ENCODE peak calls at places on chromosomes 5 and 9, in four cellular contexts. One of them, this sample, is unnamed.

GRCh38 chr5:173315495-173316352 is 12.5 kb downstream of the STC2 start:
- DNase-seq in Peyer's patch: no peak
- DNase-seq in CD4-positive, CD25-positive, alpha-beta regulatory T cell: no peak
- DNase-seq in right lobe of liver: no peak
- DNase-seq in this sample: no peak

GRCh38 chr5:176541338-176542134 is 4.3 kb upstream of the RNF44 start:
- DNase-seq in Peyer's patch: peak; percentile 95
- DNase-seq in CD4-positive, CD25-positive, alpha-beta regulatory T cell: peak; percentile 71
- DNase-seq in right lobe of liver: peak; percentile 69
- DNase-seq in this sample: peak; percentile 55

GRCh38 chr9:89448381-89448780 is 49.5 kb downstream of the SEMA4D start:
- DNase-seq in Peyer's patch: no peak
- DNase-seq in CD4-positive, CD25-positive, alpha-beta regulatory T cell: no peak
- DNase-seq in right lobe of liver: no peak
- DNase-seq in this sample: no peak

GRCh38 chr5:60722416-60722815 is 22.4 kb upstream of the DEPDC1B start:
- DNase-seq in right lobe of liver: no peak
- DNase-seq in CD4-positive, CD25-positive, alpha-beta regulatory T cell: no peak
- DNase-seq in Peyer's patch: no peak
- DNase-seq in this sample: no peak

GRCh38 chr5:156096259-156096658 is 230.7 kb upstream of the SGCD start:
- DNase-seq in right lobe of liver: no peak
- DNase-seq in Peyer's patch: no peak
- DNase-seq in CD4-positive, CD25-positive, alpha-beta regulatory T cell: no peak
- DNase-seq in this sample: no peak

GRCh38 chr5:174935854-174936474 is 211.6 kb downstream of the MSX2 start:
- DNase-seq in Peyer's patch: peak; percentile 65
- DNase-seq in right lobe of liver: peak; percentile 49
- DNase-seq in CD4-positive, CD25-positive, alpha-beta regulatory T cell: peak; percentile 11
- DNase-seq in this sample: no peak

GRCh38 chr5:72063219-72063819 is 44.0 kb upstream of the MAP1B start:
- DNase-seq in CD4-positive, CD25-positive, alpha-beta regulatory T cell: no peak
- DNase-seq in right lobe of liver: no peak
- DNase-seq in Peyer's patch: no peak
- DNase-seq in this sample: no peak

GRCh38 chr9:136646827-136647711 is 15.6 kb upstream of the EGFL7 start:
- DNase-seq in CD4-positive, CD25-positive, alpha-beta regulatory T cell: no peak
- DNase-seq in right lobe of liver: peak; percentile 30
- DNase-seq in Peyer's patch: no peak
- DNase-seq in this sample: no peak

GRCh38 chr5:175003531-175003930 is 279.1 kb downstream of the MSX2 start:
- DNase-seq in CD4-positive, CD25-positive, alpha-beta regulatory T cell: no peak
- DNase-seq in right lobe of liver: no peak
- DNase-seq in Peyer's patch: no peak
- DNase-seq in this sample: no peak

GRCh38 chr5:75723378-75723777 is 6.1 kb upstream of the POC5 start:
- DNase-seq in Peyer's patch: no peak
- DNase-seq in right lobe of liver: no peak
- DNase-seq in CD4-positive, CD25-positive, alpha-beta regulatory T cell: no peak
- DNase-seq in this sample: no peak

GRCh38 chr9:93427655-93428379 is 23.7 kb upstream of the FAM120A start:
- DNase-seq in Peyer's patch: peak; percentile 50
- DNase-seq in CD4-positive, CD25-positive, alpha-beta regulatory T cell: no peak
- DNase-seq in right lobe of liver: no peak
- DNase-seq in this sample: no peak

GRCh38 chr9:80885894-80886293 is 803.5 kb downstream of the TLE1 start:
- DNase-seq in right lobe of liver: no peak
- DNase-seq in Peyer's patch: no peak
- DNase-seq in CD4-positive, CD25-positive, alpha-beta regulatory T cell: no peak
- DNase-seq in this sample: no peak

GRCh38 chr5:15499528-15500325 is at the start of gene FBXL7:
- DNase-seq in Peyer's patch: peak; percentile 62
- DNase-seq in right lobe of liver: peak; percentile 68
- DNase-seq in CD4-positive, CD25-positive, alpha-beta regulatory T cell: no peak
- DNase-seq in this sample: peak; percentile 3

GRCh38 chr9:134689320-134690181 is 47.9 kb downstream of the COL5A1 start:
- DNase-seq in CD4-positive, CD25-positive, alpha-beta regulatory T cell: no peak
- DNase-seq in Peyer's patch: peak; percentile 70
- DNase-seq in right lobe of liver: peak; percentile 62
- DNase-seq in this sample: peak; percentile 24

GRCh38 chr5:175202461-175203065 is 241.4 kb downstream of the DRD1 start:
- DNase-seq in Peyer's patch: no peak
- DNase-seq in CD4-positive, CD25-positive, alpha-beta regulatory T cell: no peak
- DNase-seq in right lobe of liver: no peak
- DNase-seq in this sample: no peak

GRCh38 chr5:34655354-34655991 is 655 bp upstream of the RAI14 start:
- DNase-seq in CD4-positive, CD25-positive, alpha-beta regulatory T cell: peak; percentile 0
- DNase-seq in right lobe of liver: peak; percentile 42
- DNase-seq in Peyer's patch: peak; percentile 64
- DNase-seq in this sample: peak; percentile 23

GRCh38 chr5:7849531-7850240 is 1.2 kb downstream of the CFAP90 start:
- DNase-seq in Peyer's patch: no peak
- DNase-seq in right lobe of liver: no peak
- DNase-seq in CD4-positive, CD25-positive, alpha-beta regulatory T cell: no peak
- DNase-seq in this sample: no peak

GRCh38 chr5:10291736-10292135 is 16.0 kb downstream of the CMBL start:
- DNase-seq in right lobe of liver: no peak
- DNase-seq in Peyer's patch: no peak
- DNase-seq in CD4-positive, CD25-positive, alpha-beta regulatory T cell: no peak
- DNase-seq in this sample: no peak

GRCh38 chr9:4084440-4084818 is 215.4 kb downstream of the GLIS3 start:
- DNase-seq in Peyer's patch: no peak
- DNase-seq in CD4-positive, CD25-positive, alpha-beta regulatory T cell: no peak
- DNase-seq in right lobe of liver: no peak
- DNase-seq in this sample: no peak

GRCh38 chr5:64144429-64145215 is 21.0 kb upstream of the RNF180 start:
- DNase-seq in Peyer's patch: no peak
- DNase-seq in CD4-positive, CD25-positive, alpha-beta regulatory T cell: no peak
- DNase-seq in right lobe of liver: no peak
- DNase-seq in this sample: no peak

GRCh38 chr5:108858959-108859358 is 111.3 kb downstream of the FER start:
- DNase-seq in CD4-positive, CD25-positive, alpha-beta regulatory T cell: no peak
- DNase-seq in right lobe of liver: no peak
- DNase-seq in Peyer's patch: no peak
- DNase-seq in this sample: peak; percentile 60

GRCh38 chr5:159631001-159631400 is 285.3 kb upstream of the ADRA1B start:
- DNase-seq in right lobe of liver: no peak
- DNase-seq in Peyer's patch: no peak
- DNase-seq in CD4-positive, CD25-positive, alpha-beta regulatory T cell: no peak
- DNase-seq in this sample: no peak

GRCh38 chr5:96968614-96969013 is 32.7 kb downstream of the LNPEP start:
- DNase-seq in CD4-positive, CD25-positive, alpha-beta regulatory T cell: no peak
- DNase-seq in Peyer's patch: no peak
- DNase-seq in right lobe of liver: no peak
- DNase-seq in this sample: no peak

GRCh38 chr5:53490747-53491146 is 10.3 kb downstream of the FST start:
- DNase-seq in CD4-positive, CD25-positive, alpha-beta regulatory T cell: no peak
- DNase-seq in right lobe of liver: no peak
- DNase-seq in Peyer's patch: no peak
- DNase-seq in this sample: no peak

GRCh38 chr5:172123269-172123692 is 64.7 kb downstream of the STK10 start:
- DNase-seq in right lobe of liver: peak; percentile 66
- DNase-seq in CD4-positive, CD25-positive, alpha-beta regulatory T cell: no peak
- DNase-seq in Peyer's patch: peak; percentile 62
- DNase-seq in this sample: no peak

GRCh38 chr5:105259581-105260217 is 1697.1 kb upstream of the NUDT12 start:
- DNase-seq in Peyer's patch: no peak
- DNase-seq in right lobe of liver: no peak
- DNase-seq in CD4-positive, CD25-positive, alpha-beta regulatory T cell: no peak
- DNase-seq in this sample: no peak

GRCh38 chr5:66209794-66210193 is 65.7 kb downstream of the SREK1 start:
- DNase-seq in CD4-positive, CD25-positive, alpha-beta regulatory T cell: no peak
- DNase-seq in Peyer's patch: no peak
- DNase-seq in right lobe of liver: no peak
- DNase-seq in this sample: no peak

GRCh38 chr9:80664327-80665210 is 1024.8 kb downstream of the TLE1 start:
- DNase-seq in right lobe of liver: no peak
- DNase-seq in CD4-positive, CD25-positive, alpha-beta regulatory T cell: no peak
- DNase-seq in Peyer's patch: no peak
- DNase-seq in this sample: no peak

GRCh38 chr5:127012933-127013332 is 17.4 kb downstream of the MARCHF3 start:
- DNase-seq in CD4-positive, CD25-positive, alpha-beta regulatory T cell: no peak
- DNase-seq in Peyer's patch: no peak
- DNase-seq in right lobe of liver: no peak
- DNase-seq in this sample: no peak

GRCh38 chr9:135971892-135972291 is 10.7 kb upstream of the UBAC1 start:
- DNase-seq in Peyer's patch: peak; percentile 81
- DNase-seq in CD4-positive, CD25-positive, alpha-beta regulatory T cell: peak; percentile 52
- DNase-seq in right lobe of liver: peak; percentile 53
- DNase-seq in this sample: no peak

GRCh38 chr5:172173771-172174170 is 14.3 kb downstream of the STK10 start:
- DNase-seq in right lobe of liver: no peak
- DNase-seq in CD4-positive, CD25-positive, alpha-beta regulatory T cell: peak; percentile 35
- DNase-seq in Peyer's patch: no peak
- DNase-seq in this sample: no peak

GRCh38 chr9:131678499-131679111 is 61.3 kb downstream of the RAPGEF1 start:
- DNase-seq in CD4-positive, CD25-positive, alpha-beta regulatory T cell: peak; percentile 62
- DNase-seq in right lobe of liver: peak; percentile 70
- DNase-seq in Peyer's patch: peak; percentile 95
- DNase-seq in this sample: peak; percentile 79

GRCh38 chr5:138330813-138331448 is 673 bp downstream of the CDC25C start:
- DNase-seq in CD4-positive, CD25-positive, alpha-beta regulatory T cell: no peak
- DNase-seq in Peyer's patch: no peak
- DNase-seq in right lobe of liver: no peak
- DNase-seq in this sample: no peak

GRCh38 chr9:136084191-136084944 is 10.7 kb downstream of the NACC2 start:
- DNase-seq in CD4-positive, CD25-positive, alpha-beta regulatory T cell: no peak
- DNase-seq in Peyer's patch: no peak
- DNase-seq in right lobe of liver: no peak
- DNase-seq in this sample: peak; percentile 1

GRCh38 chr5:5374034-5374715 is 48.3 kb upstream of the ICE1 start:
- DNase-seq in right lobe of liver: no peak
- DNase-seq in CD4-positive, CD25-positive, alpha-beta regulatory T cell: no peak
- DNase-seq in Peyer's patch: no peak
- DNase-seq in this sample: no peak

GRCh38 chr9:107735821-107736220 is 246.3 kb upstream of the KLF4 start:
- DNase-seq in Peyer's patch: no peak
- DNase-seq in right lobe of liver: no peak
- DNase-seq in CD4-positive, CD25-positive, alpha-beta regulatory T cell: no peak
- DNase-seq in this sample: no peak

GRCh38 chr5:102222772-102223171 is 73.3 kb downstream of the SLCO4C1 start:
- DNase-seq in CD4-positive, CD25-positive, alpha-beta regulatory T cell: no peak
- DNase-seq in Peyer's patch: no peak
- DNase-seq in right lobe of liver: no peak
- DNase-seq in this sample: no peak

GRCh38 chr5:72248352-72249032 is 71.5 kb downstream of the MRPS27 start:
- DNase-seq in CD4-positive, CD25-positive, alpha-beta regulatory T cell: no peak
- DNase-seq in Peyer's patch: peak; percentile 47
- DNase-seq in right lobe of liver: peak; percentile 17
- DNase-seq in this sample: no peak

GRCh38 chr9:116860509-116861120 is 173.5 kb downstream of the TRIM32 start:
- DNase-seq in CD4-positive, CD25-positive, alpha-beta regulatory T cell: peak; percentile 4
- DNase-seq in Peyer's patch: peak; percentile 81
- DNase-seq in right lobe of liver: peak; percentile 48
- DNase-seq in this sample: no peak

GRCh38 chr5:78486223-78486622 is 125.8 kb downstream of the SCAMP1 start:
- DNase-seq in Peyer's patch: no peak
- DNase-seq in CD4-positive, CD25-positive, alpha-beta regulatory T cell: no peak
- DNase-seq in right lobe of liver: no peak
- DNase-seq in this sample: no peak

GRCh38 chr5:94660506-94660905 is 42.0 kb downstream of the SLF1 start:
- DNase-seq in right lobe of liver: no peak
- DNase-seq in Peyer's patch: no peak
- DNase-seq in CD4-positive, CD25-positive, alpha-beta regulatory T cell: no peak
- DNase-seq in this sample: no peak

DNA sequence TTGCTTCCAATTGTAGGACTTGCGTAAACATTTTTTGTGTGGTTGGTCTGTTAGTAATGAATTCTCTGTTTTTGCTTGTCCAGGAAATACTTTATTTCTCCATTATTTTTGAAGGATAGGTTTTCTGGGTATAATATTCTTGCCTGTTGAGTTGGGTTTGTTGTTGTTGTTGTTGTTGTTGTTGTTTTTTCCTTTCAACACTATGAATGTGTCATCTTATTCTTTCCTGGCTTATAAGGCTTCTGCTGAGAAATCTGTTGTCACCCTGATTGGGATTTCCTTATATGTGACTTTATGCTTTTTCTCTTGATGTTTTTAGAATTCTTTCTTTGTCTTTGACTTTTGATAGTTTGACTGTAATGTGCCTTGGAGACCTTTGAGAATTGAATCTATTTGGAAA is 39.8 kb downstream of the SLF1 start:
- DNase-seq in CD4-positive, CD25-positive, alpha-beta regulatory T cell: no peak
- DNase-seq in Peyer's patch: no peak
- DNase-seq in right lobe of liver: no peak
- DNase-seq in this sample: no peak
- H3K36me3 ChIP-seq in CD4-positive, CD25-positive, alpha-beta regulatory T cell: peaks cover 53% of the 10 kb centered on the region
- H3K36me3 ChIP-seq in Peyer's patch: no peaks in the 10 kb centered on the region
- H3K36me3 ChIP-seq in right lobe of liver: no peaks in the 10 kb centered on the region
- H3K36me3 ChIP-seq in this sample: peaks cover 5% of the 10 kb centered on the region

GRCh38 chr9:31355965-31356364 is 1028.5 kb upstream of the ACO1 start:
- DNase-seq in CD4-positive, CD25-positive, alpha-beta regulatory T cell: no peak
- DNase-seq in Peyer's patch: no peak
- DNase-seq in right lobe of liver: no peak
- DNase-seq in this sample: no peak
- H3K36me3 ChIP-seq in CD4-positive, CD25-positive, alpha-beta regulatory T cell: no peaks in the 10 kb centered on the region
- H3K36me3 ChIP-seq in Peyer's patch: no peaks in the 10 kb centered on the region
- H3K36me3 ChIP-seq in right lobe of liver: no peaks in the 10 kb centered on the region
- H3K36me3 ChIP-seq in this sample: no peaks in the 10 kb centered on the region

GRCh38 chr5:157306092-157306491 is 40.2 kb downstream of the CYFIP2 start:
- DNase-seq in right lobe of liver: no peak
- DNase-seq in CD4-positive, CD25-positive, alpha-beta regulatory T cell: no peak
- DNase-seq in Peyer's patch: no peak
- DNase-seq in this sample: no peak
- H3K36me3 ChIP-seq in right lobe of liver: no peaks in the 10 kb centered on the region
- H3K36me3 ChIP-seq in CD4-positive, CD25-positive, alpha-beta regulatory T cell: peaks cover 68% of the 10 kb centered on the region
- H3K36me3 ChIP-seq in Peyer's patch: no peaks in the 10 kb centered on the region
- H3K36me3 ChIP-seq in this sample: peaks cover 40% of the 10 kb centered on the region

DNA sequence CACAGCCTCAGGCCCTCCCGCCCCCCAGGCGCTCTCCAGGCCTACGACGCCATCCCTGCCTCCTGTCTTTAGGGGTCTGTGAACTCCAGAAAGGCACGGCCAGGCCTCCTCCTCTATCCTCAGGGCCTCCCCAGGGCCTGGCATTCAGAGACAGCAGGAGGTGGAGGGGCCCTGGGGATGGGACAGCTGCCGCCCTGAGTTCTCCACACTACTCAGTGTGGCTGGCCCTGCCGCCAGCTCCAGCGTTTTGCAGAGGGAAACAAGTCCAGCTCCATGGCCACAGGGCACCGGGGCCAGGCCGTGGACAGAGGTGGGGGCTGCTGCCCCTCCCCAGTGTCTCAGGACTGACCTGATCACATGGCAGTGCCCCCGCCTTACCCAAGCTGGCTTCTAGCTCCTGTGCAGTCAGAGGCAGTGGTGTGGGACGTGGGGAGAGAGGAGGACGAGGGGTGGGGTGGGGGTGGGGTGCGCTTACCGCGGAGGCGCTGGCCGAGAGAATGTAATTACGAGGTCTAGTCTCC is 16.3 kb downstream of the SH3GLB2 start:
- DNase-seq in CD4-positive, CD25-positive, alpha-beta regulatory T cell: no peak
- DNase-seq in Peyer's patch: no peak
- DNase-seq in right lobe of liver: no peak
- DNase-seq in this sample: no peak
- H3K36me3 ChIP-seq in CD4-positive, CD25-positive, alpha-beta regulatory T cell: peaks cover 44% of the 10 kb centered on the region
- H3K36me3 ChIP-seq in Peyer's patch: no peaks in the 10 kb centered on the region
- H3K36me3 ChIP-seq in right lobe of liver: no peaks in the 10 kb centered on the region
- H3K36me3 ChIP-seq in this sample: peaks cover 26% of the 10 kb centered on the region

This sample was measured in GM06990.